ENCODE peak calls at places on chromosome 14, in ten cellular contexts. O is hepatocyte; S is tibial nerve; F is HepG2; C is mammary epithelial cell; G is effector memory CD4-positive, alpha-beta T cell; Y is CD4-positive, CD25-positive, alpha-beta regulatory T cell; R is cardiac muscle cell; M is tibial artery; V is esophagus squamous epithelium. J is an unnamed sample.

GRCh38 chr14:21097616-21098133 is 780 bp downstream of the ZNF219 start:
- DNase-seq in O (peak; percentile 65), S (no peak), F (no peak), C (no peak), G (no peak), Y (no peak), R (no peak), M (no peak), V (no peak), J (no peak)

GRCh38 chr14:85222344-85222743 is 307.6 kb upstream of the FLRT2 start:
- DNase-seq in O (no peak), S (no peak), F (no peak), C (no peak), G (no peak), Y (no peak), R (no peak), M (no peak), V (no peak), J (no peak)

GRCh38 chr14:32593290-32593942 is 264.3 kb downstream of the AKAP6 start:
- DNase-seq in O (no peak), S (no peak), F (no peak), C (peak; percentile 42), G (no peak), Y (no peak), R (peak; percentile 48), M (no peak), V (no peak), J (no peak)

GRCh38 chr14:50705026-50705593 is 37.0 kb upstream of the SAV1 start:
- DNase-seq in O (no peak), S (no peak), F (no peak), C (no peak), G (no peak), Y (no peak), R (no peak), M (no peak), V (no peak), J (no peak)

GRCh38 chr14:75280831-75281690 is 2.4 kb downstream of the FOS start:
- DNase-seq in O (peak; percentile 56), S (peak; percentile 54), F (no peak), C (peak; percentile 14), G (peak; percentile 49), Y (peak; percentile 39), R (peak; percentile 70), M (no peak), V (no peak), J (no peak)

GRCh38 chr14:104938960-104939359 is 14.3 kb downstream of the PLD4 start:
- DNase-seq in O (no peak), S (no peak), F (no peak), C (no peak), G (no peak), Y (no peak), R (no peak), M (peak; percentile 8), V (no peak), J (no peak)

GRCh38 chr14:99758121-99758871 is 34.9 kb upstream of the EML1 start:
- DNase-seq in O (peak; percentile 44), S (no peak), F (no peak), C (peak; percentile 84), G (no peak), Y (no peak), R (peak; percentile 69), M (peak; percentile 30), V (no peak), J (peak; percentile 33)

GRCh38 chr14:95037273-95037672 is 120.1 kb downstream of the DICER1 start:
- DNase-seq in O (no peak), S (no peak), F (no peak), C (no peak), G (no peak), Y (no peak), R (no peak), M (no peak), V (no peak), J (no peak)

GRCh38 chr14:84458881-84459280 is 1071.1 kb upstream of the FLRT2 start:
- DNase-seq in O (no peak), S (no peak), F (no peak), C (no peak), G (no peak), Y (no peak), R (no peak), M (no peak), V (no peak), J (no peak)

GRCh38 chr14:42140831-42141279 is 534.2 kb downstream of the LRFN5 start:
- DNase-seq in O (no peak), S (no peak), F (no peak), C (peak; percentile 71), G (no peak), Y (no peak), R (peak; percentile 4), M (no peak), V (no peak), J (no peak)

GRCh38 chr14:22978487-22978837 is 3.9 kb downstream of the AJUBA start:
- DNase-seq in O (no peak), S (no peak), F (no peak), C (no peak), G (no peak), Y (no peak), R (no peak), M (no peak), V (no peak), J (no peak)

GRCh38 chr14:77989441-77989891 is 180.7 kb upstream of the NRXN3 start:
- DNase-seq in O (no peak), S (no peak), F (no peak), C (no peak), G (no peak), Y (no peak), R (no peak), M (no peak), V (no peak), J (no peak)

GRCh38 chr14:46788994-46789393 is 137.4 kb upstream of the RPL10L start:
- DNase-seq in O (no peak), S (no peak), F (no peak), C (no peak), G (no peak), Y (no peak), R (no peak), M (no peak), V (no peak), J (no peak)

GRCh38 chr14:29458547-29458946 is 469.1 kb downstream of the PRKD1 start:
- DNase-seq in O (no peak), S (no peak), F (no peak), C (no peak), G (no peak), Y (no peak), R (no peak), M (no peak), V (no peak), J (no peak)

GRCh38 chr14:34035934-34036250 is 85.0 kb upstream of the EGLN3 start:
- DNase-seq in O (no peak), S (no peak), F (no peak), C (no peak), G (no peak), Y (no peak), R (no peak), M (no peak), V (no peak), J (no peak)

GRCh38 chr14:102390064-102390463 is 27.3 kb downstream of the TECPR2 start:
- DNase-seq in O (no peak), S (no peak), F (peak; percentile 9), C (peak; percentile 40), G (no peak), Y (no peak), R (peak; percentile 15), M (no peak), V (no peak), J (no peak)
- H3K27ac ChIP-seq in O (peak overlapping the region; percentile 69), S (no peak overlapping the region), F (peak overlapping the region; percentile 61), C (no peak overlapping the region), G (no peak overlapping the region), Y (no peak overlapping the region), R (no peak overlapping the region), M (no peak overlapping the region), V (no peak overlapping the region), J (no peak overlapping the region)

GRCh38 chr14:28381656-28382055 is 384.9 kb upstream of the FOXG1 start:
- DNase-seq in O (no peak), S (no peak), F (no peak), C (no peak), G (no peak), Y (no peak), R (no peak), M (no peak), V (no peak), J (no peak)
- H3K27ac ChIP-seq in O (no peak overlapping the region), S (no peak overlapping the region), F (no peak overlapping the region), C (peak overlapping the region; percentile 73), G (no peak overlapping the region), Y (no peak overlapping the region), R (no peak overlapping the region), M (no peak overlapping the region), V (no peak overlapping the region), J (no peak overlapping the region)

DNA sequence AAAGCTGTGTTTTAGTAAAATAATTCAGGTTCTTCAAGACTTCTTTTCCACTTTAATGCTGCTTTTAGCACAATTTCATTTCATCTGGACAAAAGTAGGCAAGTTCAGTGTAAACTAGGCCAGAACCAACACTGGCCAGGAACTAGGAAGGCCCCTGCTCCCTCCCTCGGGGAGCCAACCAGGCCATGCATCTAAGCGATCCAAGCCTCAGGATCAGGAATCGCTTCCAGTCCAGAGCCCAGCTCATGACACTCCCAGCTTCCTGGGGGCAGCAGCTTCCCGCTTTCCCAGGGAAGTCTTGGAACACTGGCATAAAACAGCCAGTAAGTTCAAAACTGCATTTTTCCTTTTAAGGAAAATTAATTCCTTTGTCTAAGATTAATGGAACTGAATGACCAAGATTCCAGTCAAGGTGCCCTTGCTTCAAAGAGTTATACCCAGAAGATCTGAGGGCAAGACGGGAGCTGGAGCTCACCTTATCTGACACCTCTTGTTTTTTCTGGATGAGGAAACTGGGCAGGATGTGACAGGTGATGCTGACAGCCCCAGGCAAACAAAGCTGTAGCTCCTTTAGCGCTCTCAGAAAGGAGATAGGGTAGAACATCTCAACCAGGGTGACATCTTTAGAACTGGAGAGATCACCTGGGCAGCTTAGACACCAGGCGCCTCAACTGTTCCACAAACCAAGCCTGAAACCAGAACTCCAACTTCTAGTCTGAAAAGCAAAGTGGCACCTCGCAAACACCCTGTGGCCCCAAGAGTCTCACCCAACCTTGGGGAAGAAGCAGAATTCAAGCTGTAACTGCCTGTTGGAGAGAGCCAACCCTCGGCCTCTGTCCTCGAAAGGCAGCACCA is 61.4 kb upstream of the PNMA1 start:
- DNase-seq in O (no peak), S (no peak), F (no peak), C (no peak), G (no peak), Y (no peak), R (no peak), M (no peak), V (no peak), J (no peak)
- H3K27ac ChIP-seq in O (no peak overlapping the region), S (peak overlapping the region; percentile 42), F (no peak overlapping the region), C (no peak overlapping the region), G (peak overlapping the region; percentile 11), Y (peak overlapping the region; percentile 28), R (no peak overlapping the region), M (peak overlapping the region; percentile 33), V (peak overlapping the region; percentile 52), J (peak overlapping the region; percentile 33)

DNA sequence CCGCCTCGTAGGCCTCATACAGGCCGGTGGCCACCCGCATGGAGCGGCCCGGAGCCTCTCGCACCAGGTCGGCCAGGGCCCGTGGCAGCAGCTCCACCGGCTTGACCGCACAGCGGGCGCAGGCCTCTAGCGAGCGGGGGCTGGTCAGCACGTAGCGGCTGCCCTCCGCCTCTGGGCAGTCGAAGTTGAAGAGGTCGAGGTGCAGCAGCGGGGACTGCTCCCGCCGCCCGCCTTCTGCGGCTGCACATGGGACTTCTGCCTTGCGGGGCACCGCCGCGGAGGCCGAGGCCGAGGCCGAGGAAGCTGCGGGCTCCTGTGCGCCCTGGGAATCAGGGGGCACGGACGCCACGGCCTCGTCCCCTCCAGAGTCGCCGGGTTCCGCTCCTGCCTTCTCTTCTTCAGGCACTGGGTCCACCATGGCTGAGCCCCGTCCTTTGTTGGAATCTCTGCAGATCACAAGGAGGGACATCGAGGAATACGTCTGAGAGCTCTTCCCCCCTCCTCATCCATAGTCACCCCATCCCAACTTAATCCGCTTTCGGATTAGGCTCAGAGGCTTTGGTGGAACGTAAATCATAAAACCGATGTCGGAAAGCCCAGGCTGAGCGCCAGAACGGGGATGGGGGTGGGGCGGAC is 1.3 kb downstream of the CCDC177 start:
- DNase-seq in O (no peak), S (no peak), F (no peak), C (no peak), G (no peak), Y (no peak), R (no peak), M (no peak), V (no peak), J (no peak)
- H3K27ac ChIP-seq in O (no peak overlapping the region), S (no peak overlapping the region), F (no peak overlapping the region), C (no peak overlapping the region), G (no peak overlapping the region), Y (no peak overlapping the region), R (no peak overlapping the region), M (no peak overlapping the region), V (no peak overlapping the region), J (no peak overlapping the region)

J was measured in left lung.